ENCODE peak calls at places on chromosome 17, in seven cellular contexts. R, B, U, L, X, G and D are unnamed samples.

GRCh38 chr17:951388-952132 is 28.0 kb downstream of the NXN start:
- DNase-seq in R (no peak), B (peak; percentile 76), U (peak; percentile 93), L (no peak), X (peak; percentile 42), G (peak; percentile 83), D (peak; percentile 85)

GRCh38 chr17:46777943-46778915 is 40.3 kb downstream of the WNT3 start:
- DNase-seq in R (no peak), B (no peak), U (no peak), L (peak; percentile 30), X (no peak), G (no peak), D (no peak)

GRCh38 chr17:44124118-44124438 is 637 bp upstream of the HDAC5 start:
- DNase-seq in R (no peak), B (no peak), U (no peak), L (no peak), X (no peak), G (no peak), D (no peak)

GRCh38 chr17:17935321-17936271 is 36.6 kb downstream of the TOM1L2 start:
- DNase-seq in R (no peak), B (peak; percentile 93), U (peak; percentile 93), L (no peak), X (peak; percentile 91), G (peak; percentile 86), D (peak; percentile 93)

GRCh38 chr17:19344311-19345066 is 18.0 kb downstream of the B9D1 start:
- DNase-seq in R (no peak), B (no peak), U (no peak), L (no peak), X (no peak), G (no peak), D (no peak)

GRCh38 chr17:17350491-17351355 is 47.5 kb downstream of the NT5M start:
- DNase-seq in R (no peak), B (no peak), U (peak; percentile 46), L (no peak), X (peak; percentile 48), G (peak; percentile 24), D (peak; percentile 43)

GRCh38 chr17:18267927-18268711 is 7.7 kb downstream of the MIEF2 start:
- DNase-seq in R (no peak), B (no peak), U (peak; percentile 39), L (no peak), X (peak; percentile 38), G (no peak), D (no peak)

GRCh38 chr17:18039535-18040286 is 503 bp downstream of the GID4 start:
- DNase-seq in R (peak; percentile 30), B (peak; percentile 25), U (no peak), L (peak; percentile 60), X (no peak), G (no peak), D (no peak)

GRCh38 chr17:42087736-42088705 is 10.3 kb downstream of the ZNF385C start:
- DNase-seq in R (no peak), B (no peak), U (no peak), L (no peak), X (no peak), G (no peak), D (no peak)

DNA sequence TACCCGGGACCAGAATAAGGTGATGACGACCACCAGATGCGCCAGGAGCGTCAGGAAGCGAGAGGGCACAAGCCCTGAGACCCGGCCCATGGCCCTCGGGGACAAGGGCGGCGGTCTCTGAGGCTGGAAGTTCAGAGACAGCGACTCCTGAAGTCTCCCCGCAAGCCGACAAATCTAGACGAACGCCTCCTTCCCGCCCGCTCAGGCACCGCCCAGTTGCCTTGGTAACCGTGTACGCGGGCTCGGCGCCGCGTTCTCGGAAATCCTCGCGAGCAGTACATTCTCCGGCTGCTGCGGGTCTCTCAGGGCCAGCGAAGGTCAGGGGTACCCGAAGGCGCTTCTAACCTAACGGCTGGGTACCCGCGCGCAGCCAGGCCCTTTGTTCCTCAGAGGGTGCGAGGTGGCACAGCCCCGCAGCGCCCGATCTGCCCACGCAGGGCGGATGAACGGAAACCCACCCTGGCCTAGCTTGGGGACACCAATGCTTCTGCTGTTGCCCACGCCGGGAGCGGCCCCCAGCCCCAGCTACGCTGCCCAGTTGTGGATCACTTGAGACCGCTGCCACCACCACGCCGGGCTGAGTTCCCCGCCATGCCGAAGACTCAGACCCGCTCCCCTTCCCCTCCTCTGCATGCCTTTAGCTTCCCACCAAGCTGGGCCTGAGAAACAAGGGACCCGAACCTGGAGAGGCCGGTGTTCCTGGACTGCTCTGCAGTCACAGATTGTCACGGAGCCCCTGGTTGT is at the start of gene TMEM107:
- DNase-seq in R (peak; percentile 89), B (peak; percentile 84), U (peak; percentile 75), L (peak; percentile 91), X (peak; percentile 82), G (peak; percentile 71), D (peak; percentile 76)
- TF ChIP-seq CTCF in R (peak; percentile 45), B (no peak), U (no peak), L (no peak), X (no peak), G (peak; percentile 8), D (peak; percentile 26)

DNA sequence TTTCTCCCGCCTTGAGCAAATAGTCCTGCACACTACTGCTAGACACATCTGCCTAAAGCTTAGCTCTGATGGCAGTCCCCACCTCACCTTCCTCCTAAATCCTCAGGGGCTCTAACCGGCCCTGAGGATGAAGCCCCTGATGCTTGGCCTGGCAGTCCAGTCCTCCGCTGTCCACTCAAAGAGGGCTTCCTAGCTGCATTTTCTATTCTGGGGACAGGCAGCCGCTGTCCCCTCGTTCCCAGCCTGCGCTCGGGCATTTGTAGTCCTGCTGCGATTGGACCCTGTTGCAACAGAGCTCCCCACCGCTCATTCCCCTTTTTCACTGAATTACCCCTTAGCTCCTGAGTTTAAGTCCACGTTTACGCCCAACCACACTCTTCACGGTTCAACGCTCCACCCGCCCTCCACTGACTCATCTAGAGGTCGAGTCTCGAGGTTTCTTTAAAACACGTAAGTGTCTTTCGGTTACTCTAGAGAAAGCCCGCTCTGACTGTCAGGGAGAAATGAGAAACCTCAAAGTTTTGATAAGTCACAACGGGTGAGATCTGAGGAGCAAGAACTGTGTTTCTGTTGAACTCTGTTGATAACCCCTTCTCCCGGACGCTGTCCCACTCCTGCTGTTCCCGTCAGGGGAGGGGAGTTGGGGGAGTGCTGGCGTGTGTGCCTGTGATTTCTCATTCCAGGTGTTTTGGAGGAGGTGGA is 4.5 kb downstream of the CCR7 start:
- DNase-seq in R (no peak), B (peak; percentile 77), U (peak; percentile 92), L (peak; percentile 66), X (peak; percentile 85), G (peak; percentile 89), D (no peak)
- TF ChIP-seq CTCF in R (no peak), B (no peak), U (no peak), L (no peak), X (no peak), G (no peak), D (peak; percentile 36)

GRCh38 chr17:37265446-37266173 is 110.2 kb upstream of the C17orf78 start:
- DNase-seq in R (no peak), B (no peak), U (no peak), L (no peak), X (no peak), G (no peak), D (no peak)
- TF ChIP-seq CTCF in R (no peak), B (no peak), U (no peak), L (no peak), X (no peak), G (no peak), D (no peak)

DNA sequence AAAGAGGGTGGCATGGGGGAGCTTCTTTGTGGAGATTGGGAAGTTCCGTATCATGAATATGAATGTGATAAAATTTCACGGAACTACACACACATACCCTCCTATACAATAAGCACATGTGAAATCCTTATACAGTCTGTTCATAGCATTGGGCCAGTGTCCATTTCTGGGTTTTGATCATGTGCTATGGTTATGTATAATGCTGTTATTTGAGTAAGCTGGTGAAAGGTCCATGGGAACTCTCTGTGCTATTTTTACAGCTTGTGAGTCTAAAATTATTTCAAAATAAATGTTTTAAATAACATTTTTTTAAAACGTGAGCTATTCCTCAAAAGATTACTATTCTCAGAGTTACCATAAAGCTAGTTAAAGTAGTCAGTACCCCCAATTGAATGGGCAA is 205.2 kb upstream of the CACNG5 start:
- DNase-seq in R (no peak), B (no peak), U (no peak), L (no peak), X (no peak), G (no peak), D (no peak)
- TF ChIP-seq CTCF in R (no peak), B (no peak), U (no peak), L (no peak), X (no peak), G (no peak), D (no peak)

GRCh38 chr17:27513849-27514248 is 57.6 kb downstream of the KSR1 start:
- DNase-seq in R (no peak), B (no peak), U (no peak), L (no peak), X (no peak), G (no peak), D (no peak)
- TF ChIP-seq CTCF in R (no peak), B (no peak), U (no peak), L (no peak), X (no peak), G (no peak), D (no peak)

GRCh38 chr17:75922173-75922961 is 17.7 kb upstream of the MRPL38 start:
- DNase-seq in R (no peak), B (no peak), U (no peak), L (no peak), X (no peak), G (no peak), D (no peak)
- TF ChIP-seq CTCF in R (no peak), B (no peak), U (no peak), L (no peak), X (no peak), G (no peak), D (no peak)

GRCh38 chr17:34447406-34447805 is 84.4 kb upstream of the CCL1 start:
- DNase-seq in R (no peak), B (no peak), U (no peak), L (no peak), X (no peak), G (no peak), D (no peak)
- TF ChIP-seq CTCF in R (no peak), B (no peak), U (no peak), L (no peak), X (no peak), G (no peak), D (no peak)